ENCODE peak calls at places on chromosomes 6 and 20, in five cellular contexts. One of them, this sample, is unnamed.
A peak's percentile ranks its signal among the peaks of the same experiment; 100 is the strongest.

GRCh38 chr6:122568350-122568749 is 41.9 kb upstream of the PKIB start:
- DNase-seq in left cardiac atrium: no peak
- DNase-seq in stimulated activated CD4-positive, alpha-beta T cell treated with anti-CD3 and anti-CD28 coated beads, Interleukin-15, amount 100 ng/mL, for 1 hour: no peak
- DNase-seq in Right ventricle myocardium inferior: no peak
- DNase-seq in NAMALWA: no peak
- DNase-seq in this sample: no peak

GRCh38 chr20:595330-596308 is 14.5 kb downstream of the TCF15 start:
- DNase-seq in left cardiac atrium: peak; percentile 61
- DNase-seq in stimulated activated CD4-positive, alpha-beta T cell treated with anti-CD3 and anti-CD28 coated beads, Interleukin-15, amount 100 ng/mL, for 1 hour: no peak
- DNase-seq in Right ventricle myocardium inferior: peak; percentile 87
- DNase-seq in NAMALWA: peak; percentile 37
- DNase-seq in this sample: no peak

GRCh38 chr6:89817481-89817880 is 2.1 kb downstream of the MDN1 start:
- DNase-seq in left cardiac atrium: no peak
- DNase-seq in stimulated activated CD4-positive, alpha-beta T cell treated with anti-CD3 and anti-CD28 coated beads, Interleukin-15, amount 100 ng/mL, for 1 hour: no peak
- DNase-seq in Right ventricle myocardium inferior: no peak
- DNase-seq in NAMALWA: no peak
- DNase-seq in this sample: no peak

GRCh38 chr20:6081236-6081635 is 27.4 kb upstream of the LRRN4 start:
- DNase-seq in left cardiac atrium: no peak
- DNase-seq in stimulated activated CD4-positive, alpha-beta T cell treated with anti-CD3 and anti-CD28 coated beads, Interleukin-15, amount 100 ng/mL, for 1 hour: no peak
- DNase-seq in Right ventricle myocardium inferior: no peak
- DNase-seq in NAMALWA: no peak
- DNase-seq in this sample: no peak

GRCh38 chr20:10074513-10074912 is 39.7 kb downstream of the ANKEF1 start:
- DNase-seq in left cardiac atrium: peak; percentile 41
- DNase-seq in stimulated activated CD4-positive, alpha-beta T cell treated with anti-CD3 and anti-CD28 coated beads, Interleukin-15, amount 100 ng/mL, for 1 hour: no peak
- DNase-seq in Right ventricle myocardium inferior: peak; percentile 58
- DNase-seq in NAMALWA: no peak
- DNase-seq in this sample: no peak

GRCh38 chr20:18504479-18505060 is 3.2 kb upstream of the SEC23B start:
- DNase-seq in left cardiac atrium: peak; percentile 67
- DNase-seq in stimulated activated CD4-positive, alpha-beta T cell treated with anti-CD3 and anti-CD28 coated beads, Interleukin-15, amount 100 ng/mL, for 1 hour: no peak
- DNase-seq in Right ventricle myocardium inferior: peak; percentile 67
- DNase-seq in NAMALWA: no peak
- DNase-seq in this sample: no peak

GRCh38 chr20:46350201-46350985 is 42.1 kb upstream of the CDH22 start:
- DNase-seq in left cardiac atrium: no peak
- DNase-seq in stimulated activated CD4-positive, alpha-beta T cell treated with anti-CD3 and anti-CD28 coated beads, Interleukin-15, amount 100 ng/mL, for 1 hour: no peak
- DNase-seq in Right ventricle myocardium inferior: peak; percentile 55
- DNase-seq in NAMALWA: peak; percentile 41
- DNase-seq in this sample: peak; percentile 46

GRCh38 chr6:124007915-124008688 is 204.4 kb downstream of the NKAIN2 start:
- DNase-seq in left cardiac atrium: no peak
- DNase-seq in stimulated activated CD4-positive, alpha-beta T cell treated with anti-CD3 and anti-CD28 coated beads, Interleukin-15, amount 100 ng/mL, for 1 hour: no peak
- DNase-seq in Right ventricle myocardium inferior: no peak
- DNase-seq in NAMALWA: no peak
- DNase-seq in this sample: no peak

GRCh38 chr20:59994697-59995122 is 36.5 kb downstream of the CDH26 start:
- DNase-seq in left cardiac atrium: peak; percentile 45
- DNase-seq in stimulated activated CD4-positive, alpha-beta T cell treated with anti-CD3 and anti-CD28 coated beads, Interleukin-15, amount 100 ng/mL, for 1 hour: no peak
- DNase-seq in Right ventricle myocardium inferior: no peak
- DNase-seq in NAMALWA: no peak
- DNase-seq in this sample: no peak

GRCh38 chr6:44851176-44851575 is 463.7 kb downstream of the CDC5L start:
- DNase-seq in left cardiac atrium: no peak
- DNase-seq in stimulated activated CD4-positive, alpha-beta T cell treated with anti-CD3 and anti-CD28 coated beads, Interleukin-15, amount 100 ng/mL, for 1 hour: no peak
- DNase-seq in Right ventricle myocardium inferior: no peak
- DNase-seq in NAMALWA: no peak
- DNase-seq in this sample: no peak

GRCh38 chr6:73451166-73452106 is 661 bp downstream of the CGAS start:
- DNase-seq in left cardiac atrium: peak; percentile 40
- DNase-seq in stimulated activated CD4-positive, alpha-beta T cell treated with anti-CD3 and anti-CD28 coated beads, Interleukin-15, amount 100 ng/mL, for 1 hour: peak; percentile 35
- DNase-seq in Right ventricle myocardium inferior: peak; percentile 81
- DNase-seq in NAMALWA: peak; percentile 25
- DNase-seq in this sample: no peak

GRCh38 chr6:139847322-139847797 is 472.9 kb upstream of the CITED2 start:
- DNase-seq in left cardiac atrium: no peak
- DNase-seq in stimulated activated CD4-positive, alpha-beta T cell treated with anti-CD3 and anti-CD28 coated beads, Interleukin-15, amount 100 ng/mL, for 1 hour: no peak
- DNase-seq in Right ventricle myocardium inferior: no peak
- DNase-seq in NAMALWA: no peak
- DNase-seq in this sample: no peak

GRCh38 chr6:127879685-127880084 is 21.2 kb downstream of the THEMIS start:
- DNase-seq in left cardiac atrium: peak; percentile 17
- DNase-seq in stimulated activated CD4-positive, alpha-beta T cell treated with anti-CD3 and anti-CD28 coated beads, Interleukin-15, amount 100 ng/mL, for 1 hour: no peak
- DNase-seq in Right ventricle myocardium inferior: peak; percentile 39
- DNase-seq in NAMALWA: no peak
- DNase-seq in this sample: no peak

GRCh38 chr6:117601811-117602150 is 530 bp downstream of the GOPC start:
- DNase-seq in left cardiac atrium: peak; percentile 25
- DNase-seq in stimulated activated CD4-positive, alpha-beta T cell treated with anti-CD3 and anti-CD28 coated beads, Interleukin-15, amount 100 ng/mL, for 1 hour: no peak
- DNase-seq in Right ventricle myocardium inferior: peak; percentile 69
- DNase-seq in NAMALWA: no peak
- DNase-seq in this sample: no peak

GRCh38 chr20:38113401-38114325 is 51.4 kb downstream of the TGM2 start:
- DNase-seq in left cardiac atrium: no peak
- DNase-seq in stimulated activated CD4-positive, alpha-beta T cell treated with anti-CD3 and anti-CD28 coated beads, Interleukin-15, amount 100 ng/mL, for 1 hour: no peak
- DNase-seq in Right ventricle myocardium inferior: no peak
- DNase-seq in NAMALWA: peak; percentile 44
- DNase-seq in this sample: no peak